ENCODE peak calls at places on chromosomes 11 and 22, in nine cellular contexts. R is NCI-H1694, E is RWPE1, U is right cardiac atrium, D is K562, T is ELR, N is KBM-7, A is hepatocyte, Y is GM04503. W is an unnamed sample.

GRCh38 chr22:47593291-47593690 is 830.8 kb downstream of the TBC1D22A start:
- DNase-seq in R (no peak), E (no peak), U (no peak), D (no peak), T (no peak), N (no peak), A (no peak), Y (no peak), W (no peak)

GRCh38 chr22:48492371-48493320 is 1335.0 kb downstream of the BRD1 start:
- DNase-seq in R (peak), E (peak), U (peak), D (peak), T (peak), N (peak), A (peak), Y (peak), W (peak)

GRCh38 chr11:82980292-82980691 is 78.8 kb downstream of the DDIAS start:
- DNase-seq in R (no peak), E (peak), U (no peak), D (no peak), T (peak), N (no peak), A (no peak), Y (peak), W (no peak)

GRCh38 chr11:69694781-69695180 is 9.0 kb downstream of the FGF19 start:
- DNase-seq in R (no peak), E (no peak), U (no peak), D (no peak), T (no peak), N (no peak), A (no peak), Y (no peak), W (no peak)

GRCh38 chr11:2428322-2428795 is 16.0 kb downstream of the TRPM5 start:
- DNase-seq in R (peak), E (peak), U (peak), D (peak), T (peak), N (peak), A (peak), Y (no peak), W (peak)

GRCh38 chr22:24398409-24398808 is 29.0 kb upstream of the ADORA2A start:
- DNase-seq in R (no peak), E (no peak), U (no peak), D (no peak), T (peak), N (no peak), A (no peak), Y (no peak), W (no peak)

GRCh38 chr11:119480375-119481020 is 57.5 kb upstream of the THY1 start:
- DNase-seq in R (no peak), E (no peak), U (no peak), D (peak), T (no peak), N (no peak), A (no peak), Y (no peak), W (no peak)

GRCh38 chr22:30947163-30947820 is 21.3 kb downstream of the MORC2 start:
- DNase-seq in R (no peak), E (peak), U (peak), D (no peak), T (no peak), N (no peak), A (peak), Y (peak), W (no peak)

GRCh38 chr11:82384308-82384707 is 349.4 kb downstream of the FAM181B start:
- DNase-seq in R (no peak), E (no peak), U (no peak), D (no peak), T (no peak), N (no peak), A (no peak), Y (no peak), W (no peak)

GRCh38 chr11:107331728-107332127 is 125.9 kb downstream of the CWF19L2 start:
- DNase-seq in R (no peak), E (no peak), U (no peak), D (no peak), T (no peak), N (peak), A (no peak), Y (no peak), W (no peak)

GRCh38 chr11:92125316-92125715 is 99.3 kb upstream of the FAT3 start:
- DNase-seq in R (no peak), E (no peak), U (no peak), D (no peak), T (no peak), N (no peak), A (no peak), Y (no peak), W (no peak)

GRCh38 chr11:22807855-22808558 is 21.6 kb downstream of the SVIP start:
- DNase-seq in R (no peak), E (no peak), U (no peak), D (no peak), T (peak), N (peak), A (no peak), Y (no peak), W (peak)

GRCh38 chr22:19897726-19898515 is 43.2 kb upstream of the GNB1L start:
- DNase-seq in R (no peak), E (no peak), U (peak), D (no peak), T (no peak), N (no peak), A (no peak), Y (no peak), W (no peak)

GRCh38 chr11:125168875-125169537 is 4.5 kb downstream of the PKNOX2 start:
- DNase-seq in R (no peak), E (no peak), U (no peak), D (no peak), T (no peak), N (no peak), A (peak), Y (no peak), W (no peak)

GRCh38 chr22:30575859-30576258 is 1.4 kb upstream of the GAL3ST1 start:
- DNase-seq in R (no peak), E (no peak), U (no peak), D (no peak), T (no peak), N (no peak), A (no peak), Y (no peak), W (no peak)

GRCh38 chr11:104870910-104871309 is 27.4 kb downstream of the CASP12 start:
- DNase-seq in R (no peak), E (no peak), U (no peak), D (no peak), T (peak), N (no peak), A (no peak), Y (no peak), W (no peak)

GRCh38 chr11:38365274-38365673 is 1767.2 kb upstream of the RAG2 start:
- DNase-seq in R (no peak), E (no peak), U (no peak), D (no peak), T (no peak), N (no peak), A (no peak), Y (no peak), W (no peak)

GRCh38 chr22:22552630-22553029 is 6.4 kb downstream of the PRAME start:
- DNase-seq in R (no peak), E (no peak), U (no peak), D (peak), T (no peak), N (no peak), A (no peak), Y (no peak), W (no peak)

GRCh38 chr22:48137640-48138039 is 1375.2 kb downstream of the TBC1D22A start:
- DNase-seq in R (no peak), E (no peak), U (no peak), D (no peak), T (no peak), N (no peak), A (no peak), Y (no peak), W (no peak)

GRCh38 chr11:130829801-130830562 is 86.3 kb downstream of the SNX19 start:
- DNase-seq in R (no peak), E (no peak), U (peak), D (no peak), T (no peak), N (no peak), A (no peak), Y (no peak), W (no peak)

GRCh38 chr22:31130873-31131272 is 8.1 kb downstream of the INPP5J start:
- DNase-seq in R (no peak), E (no peak), U (no peak), D (no peak), T (no peak), N (no peak), A (no peak), Y (no peak), W (no peak)

GRCh38 chr11:119092880-119093665 is 8.4 kb downstream of the HMBS start:
- DNase-seq in R (no peak), E (no peak), U (peak), D (peak), T (peak), N (no peak), A (no peak), Y (no peak), W (no peak)

GRCh38 chr11:80958414-80958813 is 1517.6 kb upstream of the TENM4 start:
- DNase-seq in R (no peak), E (peak), U (no peak), D (no peak), T (no peak), N (no peak), A (no peak), Y (peak), W (no peak)